ENCODE peak calls at places on chromosomes 16 and 17, in four cellular contexts. One of them, this sample, is unnamed.
A peak's percentile ranks its signal among the peaks of the same experiment; 100 is the strongest.

GRCh38 chr17:32318071-32318470 is 23.9 kb downstream of the C17orf75 start:
- DNase-seq in HepG2: no peak
- DNase-seq in K562: no peak
- DNase-seq in WTC11: no peak
- DNase-seq in this sample: no peak

GRCh38 chr17:76957600-76958464 is 89.6 kb downstream of the MGAT5B start:
- DNase-seq in K562: no peak
- DNase-seq in WTC11: no peak
- DNase-seq in HepG2: no peak
- DNase-seq in this sample: no peak

GRCh38 chr17:61372436-61372835 is 27.2 kb upstream of the TBX2 start:
- DNase-seq in HepG2: no peak
- DNase-seq in K562: no peak
- DNase-seq in WTC11: no peak
- DNase-seq in this sample: no peak

GRCh38 chr16:46853713-46854443 is 22.9 kb upstream of the C16orf87 start:
- DNase-seq in K562: peak; percentile 62
- DNase-seq in HepG2: peak; percentile 81
- DNase-seq in WTC11: peak; percentile 90
- DNase-seq in this sample: no peak

GRCh38 chr17:49556183-49556943 is 19.3 kb upstream of the NXPH3 start:
- DNase-seq in WTC11: peak; percentile 94
- DNase-seq in K562: peak; percentile 91
- DNase-seq in HepG2: peak; percentile 65
- DNase-seq in this sample: no peak

GRCh38 chr17:31318298-31319190 is 2.9 kb downstream of the EVI2A start:
- DNase-seq in HepG2: no peak
- DNase-seq in WTC11: no peak
- DNase-seq in K562: no peak
- DNase-seq in this sample: peak; percentile 63

GRCh38 chr17:41728056-41728455 is 6.4 kb downstream of the HAP1 start:
- DNase-seq in HepG2: no peak
- DNase-seq in WTC11: no peak
- DNase-seq in K562: no peak
- DNase-seq in this sample: no peak

GRCh38 chr17:83081561-83082201 is 2.3 kb downstream of the METRNL start:
- DNase-seq in K562: no peak
- DNase-seq in WTC11: no peak
- DNase-seq in HepG2: no peak
- DNase-seq in this sample: no peak

GRCh38 chr17:16288860-16289571 is 64.3 kb downstream of the CENPV start:
- DNase-seq in K562: no peak
- DNase-seq in WTC11: no peak
- DNase-seq in HepG2: peak; percentile 85
- DNase-seq in this sample: no peak

GRCh38 chr17:77445908-77446535 is 305.3 kb downstream of the SEC14L1 start:
- DNase-seq in WTC11: no peak
- DNase-seq in HepG2: no peak
- DNase-seq in K562: no peak
- DNase-seq in this sample: no peak

GRCh38 chr16:59635674-59636073 is 901.6 kb upstream of the GOT2 start:
- DNase-seq in K562: no peak
- DNase-seq in WTC11: no peak
- DNase-seq in HepG2: no peak
- DNase-seq in this sample: no peak

GRCh38 chr16:85395207-85395912 is 217.8 kb upstream of the GSE1 start:
- DNase-seq in WTC11: peak; percentile 11
- DNase-seq in HepG2: peak; percentile 37
- DNase-seq in K562: peak; percentile 80
- DNase-seq in this sample: peak; percentile 24

GRCh38 chr16:56701534-56701933 is 19.3 kb downstream of the MT1X start:
- DNase-seq in HepG2: no peak
- DNase-seq in WTC11: no peak
- DNase-seq in K562: no peak
- DNase-seq in this sample: no peak

GRCh38 chr16:73616186-73616585 is 568.3 kb upstream of the ZFHX3 start:
- DNase-seq in WTC11: no peak
- DNase-seq in K562: peak; percentile 11
- DNase-seq in HepG2: no peak
- DNase-seq in this sample: no peak

GRCh38 chr17:81589612-81590011 is 37.5 kb upstream of the FAAP100 start:
- DNase-seq in HepG2: no peak
- DNase-seq in K562: no peak
- DNase-seq in WTC11: no peak
- DNase-seq in this sample: no peak

GRCh38 chr16:55512941-55513340 is 4.1 kb downstream of the LPCAT2 start:
- DNase-seq in WTC11: no peak
- DNase-seq in K562: no peak
- DNase-seq in HepG2: no peak
- DNase-seq in this sample: no peak

GRCh38 chr16:25311039-25311438 is 53.4 kb upstream of the ZKSCAN2 start:
- DNase-seq in HepG2: no peak
- DNase-seq in K562: no peak
- DNase-seq in WTC11: no peak
- DNase-seq in this sample: no peak

GRCh38 chr16:50531901-50532300 is 16.3 kb upstream of the NKD1 start:
- DNase-seq in WTC11: no peak
- DNase-seq in HepG2: no peak
- DNase-seq in K562: no peak
- DNase-seq in this sample: no peak

GRCh38 chr17:83110755-83111154 is 31.3 kb downstream of the METRNL start:
- DNase-seq in K562: no peak
- DNase-seq in HepG2: no peak
- DNase-seq in WTC11: no peak
- DNase-seq in this sample: no peak

GRCh38 chr16:528111-529011 is 849 bp downstream of the CAPN15 start:
- DNase-seq in WTC11: peak; percentile 44
- DNase-seq in K562: peak; percentile 65
- DNase-seq in HepG2: no peak
- DNase-seq in this sample: no peak

GRCh38 chr17:79870540-79870939 is 31.3 kb upstream of the CBX4 start:
- DNase-seq in WTC11: no peak
- DNase-seq in HepG2: no peak
- DNase-seq in K562: no peak
- DNase-seq in this sample: no peak

GRCh38 chr16:19432429-19432828 is 14.7 kb downstream of the TMC5 start:
- DNase-seq in HepG2: peak; percentile 71
- DNase-seq in K562: no peak
- DNase-seq in WTC11: no peak
- DNase-seq in this sample: no peak

GRCh38 chr16:1448536-1449116 is 4.3 kb upstream of the CCDC154 start:
- DNase-seq in WTC11: no peak
- DNase-seq in HepG2: no peak
- DNase-seq in K562: no peak
- DNase-seq in this sample: no peak

GRCh38 chr16:60989592-60989991 is 1046.6 kb downstream of the CDH8 start:
- DNase-seq in WTC11: no peak
- DNase-seq in HepG2: no peak
- DNase-seq in K562: no peak
- DNase-seq in this sample: no peak

GRCh38 chr16:63684116-63684515 is 1437.7 kb downstream of the CDH11 start:
- DNase-seq in K562: no peak
- DNase-seq in HepG2: no peak
- DNase-seq in WTC11: no peak
- DNase-seq in this sample: no peak
- TF ChIP-seq TCF7 in K562: no peak
- TF ChIP-seq TCF7 in HepG2: no peak
- TF ChIP-seq TCF7 in WTC11: no peak
- TF ChIP-seq TCF7 in this sample: no peak

DNA sequence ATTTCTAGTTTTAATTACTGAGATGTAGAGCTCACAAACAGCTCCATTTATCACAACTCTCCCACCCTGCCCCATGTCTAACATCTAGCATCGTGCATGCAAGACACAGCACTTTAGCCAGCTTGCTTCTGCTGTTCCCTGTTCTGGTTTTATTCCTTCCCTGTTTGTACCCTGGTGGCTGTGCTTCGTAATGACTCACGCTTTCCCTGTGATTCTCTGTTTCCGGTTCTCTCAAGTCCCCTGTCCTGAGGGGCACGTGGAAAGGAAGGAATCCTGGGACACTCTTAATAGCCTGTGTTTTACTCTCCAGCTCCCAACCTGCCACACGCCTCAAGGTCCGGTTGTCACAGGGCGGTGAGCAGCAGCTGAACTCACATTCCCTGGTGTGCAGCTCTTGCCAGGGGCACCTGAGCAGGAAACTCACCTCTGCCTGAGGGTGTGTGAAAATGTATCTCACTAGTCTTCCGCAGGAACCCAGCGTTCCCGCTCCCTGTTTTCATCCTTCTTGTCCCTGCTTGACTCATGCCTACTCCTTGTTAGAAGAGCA is 10.6 kb downstream of the SHISA6 start:
- DNase-seq in HepG2: no peak
- DNase-seq in WTC11: no peak
- DNase-seq in K562: no peak
- DNase-seq in this sample: no peak
- TF ChIP-seq TCF7 in HepG2: no peak
- TF ChIP-seq TCF7 in WTC11: no peak
- TF ChIP-seq TCF7 in K562: no peak
- TF ChIP-seq TCF7 in this sample: no peak

DNA sequence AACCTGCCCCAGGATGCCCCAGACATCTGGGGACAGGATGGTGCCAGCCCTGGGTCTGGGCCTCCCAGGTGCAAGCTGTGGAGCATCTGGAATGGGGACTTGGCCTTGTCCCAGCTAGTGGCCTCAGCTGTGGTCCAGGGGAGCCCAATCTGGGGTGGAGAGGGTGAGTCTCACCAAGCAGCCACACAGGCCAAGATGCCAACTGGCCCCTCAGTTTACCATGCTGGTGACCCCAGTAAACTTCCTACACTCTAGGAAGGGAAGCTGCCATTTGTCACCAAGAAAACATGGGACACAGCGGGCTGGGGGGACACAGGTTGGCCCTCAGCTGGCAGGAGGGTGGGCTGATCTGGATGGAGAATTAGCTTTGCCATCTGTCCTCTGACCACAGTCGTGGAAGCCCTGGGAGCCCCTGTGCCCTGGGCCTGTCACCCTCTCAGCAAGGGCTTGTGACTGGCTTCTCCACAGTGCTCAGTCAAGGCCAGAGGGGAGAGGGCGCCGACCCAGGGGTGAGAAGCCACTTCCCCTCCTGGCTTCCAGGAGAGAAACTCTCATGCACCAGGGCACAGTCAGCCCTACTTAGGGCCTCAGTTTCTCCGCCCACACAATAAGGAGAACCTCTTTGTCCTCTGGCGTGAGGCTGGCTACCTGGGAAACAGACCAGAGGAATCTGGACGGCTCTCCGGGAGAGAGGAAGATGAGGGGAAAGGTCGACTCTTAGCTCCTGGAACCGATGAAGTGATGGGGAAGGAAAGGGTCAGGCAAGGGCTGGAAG is 126.4 kb upstream of the SMURF2 start:
- DNase-seq in HepG2: no peak
- DNase-seq in WTC11: no peak
- DNase-seq in K562: no peak
- DNase-seq in this sample: no peak
- TF ChIP-seq TCF7 in HepG2: no peak
- TF ChIP-seq TCF7 in WTC11: no peak
- TF ChIP-seq TCF7 in K562: no peak
- TF ChIP-seq TCF7 in this sample: no peak

GRCh38 chr17:27622914-27623313 is 8.1 kb upstream of the LGALS9 start:
- DNase-seq in K562: no peak
- DNase-seq in WTC11: no peak
- DNase-seq in HepG2: no peak
- DNase-seq in this sample: no peak

GRCh38 chr17:27621557-27621956 is 9.4 kb upstream of the LGALS9 start:
- DNase-seq in WTC11: no peak
- DNase-seq in HepG2: no peak
- DNase-seq in K562: no peak
- DNase-seq in this sample: no peak

GRCh38 chr17:27623578-27623977 is 7.4 kb upstream of the LGALS9 start:
- DNase-seq in WTC11: no peak
- DNase-seq in HepG2: no peak
- DNase-seq in K562: no peak
- DNase-seq in this sample: no peak

GRCh38 chr17:27620721-27621120 is 10.3 kb upstream of the LGALS9 start:
- DNase-seq in WTC11: no peak
- DNase-seq in HepG2: no peak
- DNase-seq in K562: no peak
- DNase-seq in this sample: no peak

GRCh38 chr17:27622160-27622559 is 8.8 kb upstream of the LGALS9 start:
- DNase-seq in K562: no peak
- DNase-seq in HepG2: no peak
- DNase-seq in WTC11: no peak
- DNase-seq in this sample: no peak
- TF ChIP-seq TCF7 in K562: no peak
- TF ChIP-seq TCF7 in HepG2: no peak
- TF ChIP-seq TCF7 in WTC11: no peak
- TF ChIP-seq TCF7 in this sample: no peak

DNA sequence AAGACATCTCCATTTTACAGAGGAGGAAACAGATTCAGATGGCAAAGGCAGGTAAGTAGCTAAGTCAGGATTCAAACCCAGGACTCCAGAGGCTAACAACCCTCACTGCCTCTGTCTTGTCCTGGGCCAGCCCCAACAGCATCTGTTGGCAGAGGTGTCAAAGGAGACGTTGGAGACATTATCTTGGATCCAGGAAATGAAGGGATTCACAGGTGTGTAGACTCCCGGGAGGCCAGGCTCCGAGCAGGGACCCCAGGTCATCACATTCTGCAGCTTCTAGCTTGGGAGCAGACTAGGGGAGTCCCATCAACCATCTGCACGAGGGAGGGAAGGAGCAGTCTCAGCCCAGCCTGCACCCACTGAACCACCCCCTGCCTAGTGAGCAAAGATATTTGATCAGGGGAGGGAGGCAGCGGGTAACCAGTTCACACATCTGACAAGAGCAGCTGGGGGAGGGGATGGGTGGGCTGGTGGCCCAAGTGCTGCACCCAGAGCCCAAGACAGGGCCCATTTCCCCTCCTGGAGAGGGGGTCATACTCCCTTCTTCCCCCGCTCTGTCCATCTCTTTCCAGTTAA is 1.0 kb upstream of the B9D1 start:
- DNase-seq in K562: no peak
- DNase-seq in HepG2: no peak
- DNase-seq in WTC11: no peak
- DNase-seq in this sample: no peak
- TF ChIP-seq TCF7 in K562: no peak
- TF ChIP-seq TCF7 in HepG2: no peak
- TF ChIP-seq TCF7 in WTC11: no peak
- TF ChIP-seq TCF7 in this sample: no peak

DNA sequence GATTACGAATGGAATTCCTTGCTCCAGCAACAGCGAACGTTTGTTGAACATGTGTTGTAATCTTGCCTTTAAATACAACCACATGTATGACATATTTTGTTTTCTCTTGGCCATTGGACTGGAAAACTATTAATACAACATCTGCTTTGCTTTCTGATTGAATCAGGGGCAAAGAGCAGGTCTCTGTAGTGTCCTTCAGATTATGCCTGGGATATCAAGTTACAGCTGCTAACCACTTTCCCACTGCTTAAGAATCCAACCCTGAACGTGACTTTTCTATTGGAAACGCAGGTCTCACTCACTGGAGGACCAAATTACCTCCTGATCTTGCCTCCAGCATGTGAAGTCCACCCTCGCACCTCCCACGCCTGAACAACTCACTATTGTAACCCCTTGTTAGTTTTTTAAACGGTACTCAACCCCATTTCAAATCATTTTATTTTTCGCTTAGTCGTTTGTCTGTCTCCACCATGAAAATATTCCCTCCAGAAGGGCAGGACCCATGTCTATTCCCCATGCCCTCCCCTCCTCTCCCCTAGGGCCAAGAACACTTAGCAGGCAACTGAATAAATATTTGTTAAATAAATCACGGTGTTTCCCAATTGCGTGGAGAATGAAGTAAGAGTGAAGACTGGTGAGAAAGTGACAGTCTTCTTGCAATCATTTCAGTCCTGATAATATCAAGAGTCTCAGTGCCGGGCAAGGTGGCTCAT is 57.4 kb upstream of the MRTFB start:
- DNase-seq in WTC11: no peak
- DNase-seq in K562: no peak
- DNase-seq in HepG2: peak; percentile 77
- DNase-seq in this sample: no peak
- TF ChIP-seq TCF7 in WTC11: no peak
- TF ChIP-seq TCF7 in K562: no peak
- TF ChIP-seq TCF7 in HepG2: no peak
- TF ChIP-seq TCF7 in this sample: no peak

This sample was measured in GM12878.